ENCODE peak calls at places on chromosomes 11 and 22, in seven cellular contexts. D is WERI-Rb-1, F is ovary, U is mammary epithelial cell, Z is PC-3, O is right lobe of liver, W is lung. C is an unnamed sample.
A peak's percentile ranks its signal among the peaks of the same experiment; 100 is the strongest.

GRCh38 chr11:72139500-72139899 is 4.0 kb downstream of the FOLR3 start:
- DNase-seq in F (no peak), O (no peak), U (no peak), D (no peak), Z (no peak), W (no peak), C (no peak)

GRCh38 chr22:22746963-22747933 is 102.8 kb downstream of the GGTLC2 start:
- DNase-seq in W (no peak), U (no peak), F (no peak), O (no peak), Z (no peak), D (no peak), C (no peak)

GRCh38 chr11:117857734-117858369 is 18.6 kb downstream of the FXYD6 start:
- DNase-seq in U (no peak), W (no peak), Z (no peak), D (no peak), F (no peak), O (no peak), C (no peak)

GRCh38 chr11:60950024-60950423 is 2.0 kb downstream of the SLC15A3 start:
- DNase-seq in Z (no peak), O (no peak), F (no peak), W (no peak), D (no peak), U (no peak), C (peak; percentile 41)

GRCh38 chr11:115333106-115333505 is 171.1 kb downstream of the CADM1 start:
- DNase-seq in D (no peak), F (no peak), U (peak; percentile 51), O (no peak), W (no peak), Z (no peak), C (no peak)

GRCh38 chr11:93583490-93583889 is 40.3 kb upstream of the SMCO4 start:
- DNase-seq in W (no peak), O (no peak), U (no peak), Z (no peak), D (no peak), F (no peak), C (no peak)

GRCh38 chr22:46561435-46561905 is 24.1 kb upstream of the CELSR1 start:
- DNase-seq in D (peak; percentile 74), O (peak; percentile 19), Z (peak; percentile 22), U (no peak), W (no peak), F (no peak), C (peak; percentile 30)

GRCh38 chr11:40388097-40388818 is 1071.2 kb downstream of the LRRC4C start:
- DNase-seq in F (no peak), D (no peak), Z (peak; percentile 63), U (no peak), O (no peak), W (no peak), C (no peak)

GRCh38 chr11:108340958-108341357 is 118.1 kb downstream of the ATM start:
- DNase-seq in Z (peak; percentile 95), F (no peak), O (no peak), U (peak; percentile 96), D (no peak), W (no peak), C (no peak)

GRCh38 chr11:31964181-31964580 is 126.7 kb upstream of the RCN1 start:
- DNase-seq in U (no peak), Z (no peak), W (no peak), F (no peak), D (no peak), O (no peak), C (no peak)

GRCh38 chr22:47150426-47150825 is 388.0 kb downstream of the TBC1D22A start:
- DNase-seq in U (no peak), W (no peak), F (no peak), D (no peak), Z (no peak), O (no peak), C (no peak)

GRCh38 chr11:116725434-116726221 is 47.2 kb downstream of the BUD13 start:
- DNase-seq in D (no peak), O (peak; percentile 85), F (no peak), Z (no peak), W (no peak), U (no peak), C (peak; percentile 50)

GRCh38 chr11:124612567-124613245 is 1.5 kb downstream of the PANX3 start:
- DNase-seq in D (no peak), F (no peak), U (no peak), O (no peak), W (no peak), Z (no peak), C (no peak)

GRCh38 chr11:110000045-110000502 is 93.1 kb upstream of the ZC3H12C start:
- DNase-seq in D (no peak), F (no peak), Z (peak; percentile 93), U (peak; percentile 73), O (no peak), W (no peak), C (no peak)

GRCh38 chr11:130646881-130647280 is 198.4 kb downstream of the ADAMTS15 start:
- DNase-seq in U (no peak), Z (no peak), O (no peak), W (no peak), F (no peak), D (no peak), C (no peak)

GRCh38 chr11:30046211-30046945 is 29.5 kb upstream of the KCNA4 start:
- DNase-seq in W (no peak), O (no peak), Z (no peak), F (no peak), U (no peak), D (no peak), C (no peak)

GRCh38 chr22:19477321-19478085 is 1.5 kb downstream of the UFD1 start:
- DNase-seq in O (no peak), F (no peak), Z (peak; percentile 16), U (no peak), D (no peak), W (no peak), C (no peak)

GRCh38 chr11:134372536-134372935 is 39.5 kb downstream of the B3GAT1 start:
- DNase-seq in U (no peak), Z (no peak), W (no peak), F (no peak), D (no peak), O (no peak), C (peak; percentile 61)

GRCh38 chr11:125626381-125626950 is 1.5 kb downstream of the CHEK1 start:
- DNase-seq in W (no peak), O (no peak), U (no peak), D (no peak), Z (no peak), F (no peak), C (no peak)

GRCh38 chr11:124978316-124978715 is 24.3 kb downstream of the CCDC15 start:
- DNase-seq in Z (no peak), W (no peak), O (no peak), U (no peak), D (no peak), F (no peak), C (no peak)

GRCh38 chr11:114209904-114210303 is 86.3 kb upstream of the NNMT start:
- DNase-seq in F (no peak), U (no peak), W (no peak), Z (no peak), D (no peak), O (no peak), C (no peak)
- H3K27ac ChIP-seq in F (no peak overlapping the region), U (no peak overlapping the region), W (no peak overlapping the region), Z (no peak overlapping the region), D (no peak overlapping the region), O (peak overlapping the region; percentile 67), C (no peak overlapping the region)

GRCh38 chr11:46250071-46251052 is 27.1 kb upstream of the CREB3L1 start:
- DNase-seq in Z (no peak), D (no peak), U (no peak), W (no peak), O (no peak), F (no peak), C (no peak)
- H3K27ac ChIP-seq in Z (no peak overlapping the region), D (no peak overlapping the region), U (no peak overlapping the region), W (no peak overlapping the region), O (no peak overlapping the region), F (no peak overlapping the region), C (no peak overlapping the region)

GRCh38 chr11:34309970-34310369 is 47.8 kb downstream of the ABTB2 start:
- DNase-seq in W (no peak), D (no peak), Z (no peak), O (no peak), U (no peak), F (no peak), C (no peak)
- H3K27ac ChIP-seq in W (no peak overlapping the region), D (no peak overlapping the region), Z (no peak overlapping the region), O (peak overlapping the region; percentile 78), U (no peak overlapping the region), F (no peak overlapping the region), C (no peak overlapping the region)

GRCh38 chr11:74024630-74025029 is 15.7 kb upstream of the UCP3 start:
- DNase-seq in U (peak; percentile 62), W (peak; percentile 42), Z (peak; percentile 53), F (no peak), O (no peak), D (no peak), C (peak; percentile 91)

GRCh38 chr11:74021998-74022397 is 13.1 kb upstream of the UCP3 start:
- DNase-seq in Z (no peak), F (no peak), D (no peak), O (no peak), W (no peak), U (no peak), C (no peak)

GRCh38 chr11:74023291-74023690 is 14.4 kb upstream of the UCP3 start:
- DNase-seq in W (no peak), D (no peak), U (no peak), Z (no peak), O (no peak), F (no peak), C (no peak)

GRCh38 chr11:74020537-74020936 is 11.7 kb upstream of the UCP3 start:
- DNase-seq in U (no peak), D (no peak), W (no peak), F (no peak), Z (no peak), O (no peak), C (no peak)

GRCh38 chr11:74022541-74022940 is 13.7 kb upstream of the UCP3 start:
- DNase-seq in U (no peak), O (no peak), F (no peak), Z (no peak), W (no peak), D (no peak), C (no peak)
- H3K27ac ChIP-seq in U (no peak overlapping the region), O (no peak overlapping the region), F (no peak overlapping the region), Z (no peak overlapping the region), W (no peak overlapping the region), D (no peak overlapping the region), C (no peak overlapping the region)

GRCh38 chr22:24061124-24061684 is 50.1 kb downstream of the CABIN1 start:
- DNase-seq in D (no peak), W (no peak), Z (no peak), O (no peak), F (no peak), U (no peak), C (no peak)
- H3K27ac ChIP-seq in D (no peak overlapping the region), W (no peak overlapping the region), Z (peak overlapping the region; percentile 41), O (no peak overlapping the region), F (no peak overlapping the region), U (no peak overlapping the region), C (no peak overlapping the region)